ENCODE peak calls at places on chromosomes 16 and 17, in five cellular contexts. V is heart right ventricle, G is iPS-NIHi11, Q is dorsolateral prefrontal cortex, U is NCI-H774. M is an unnamed sample.

GRCh38 chr16:31496670-31497069 is 11.5 kb downstream of the RUSF1 start:
- DNase-seq in V (no peak), G (no peak), Q (no peak), U (no peak), M (no peak)

GRCh38 chr17:18963126-18964017 is 11.4 kb downstream of the SLC5A10 start:
- DNase-seq in V (no peak), G (no peak), Q (no peak), U (no peak), M (no peak)

GRCh38 chr16:59330030-59330670 is 596.0 kb upstream of the GOT2 start:
- DNase-seq in V (no peak), G (no peak), Q (no peak), U (no peak), M (peak; percentile 73)

GRCh38 chr16:74169687-74170522 is 126.7 kb upstream of the PSMD7 start:
- DNase-seq in V (peak; percentile 32), G (no peak), Q (no peak), U (no peak), M (no peak)

GRCh38 chr17:59287887-59288286 is 43.6 kb upstream of the YPEL2 start:
- DNase-seq in V (no peak), G (no peak), Q (no peak), U (no peak), M (no peak)

GRCh38 chr16:80671281-80671849 is 130.6 kb downstream of the DYNLRB2 start:
- DNase-seq in V (no peak), G (no peak), Q (no peak), U (no peak), M (no peak)

GRCh38 chr16:88747588-88748301 is 37.3 kb downstream of the PIEZO1 start:
- DNase-seq in V (no peak), G (peak; percentile 85), Q (no peak), U (no peak), M (no peak)

GRCh38 chr16:49521706-49522325 is 148.2 kb downstream of the C16orf78 start:
- DNase-seq in V (no peak), G (no peak), Q (no peak), U (no peak), M (no peak)

GRCh38 chr16:64311241-64311640 is 810.6 kb downstream of the CDH11 start:
- DNase-seq in V (no peak), G (no peak), Q (no peak), U (no peak), M (no peak)

GRCh38 chr17:42438600-42439567 is 15.8 kb upstream of the CAVIN1 start:
- DNase-seq in V (no peak), G (no peak), Q (no peak), U (no peak), M (no peak)

GRCh38 chr16:79269211-79269863 is 331.2 kb downstream of the MAF start:
- DNase-seq in V (no peak), G (no peak), Q (no peak), U (no peak), M (no peak)

GRCh38 chr16:81885976-81886586 is 107.0 kb downstream of the PLCG2 start:
- DNase-seq in V (no peak), G (peak; percentile 81), Q (no peak), U (no peak), M (peak; percentile 60)

GRCh38 chr17:68704897-68705296 is 103.7 kb upstream of the FAM20A start:
- DNase-seq in V (no peak), G (no peak), Q (no peak), U (no peak), M (no peak)

GRCh38 chr16:15605869-15606520 is 37.0 kb downstream of the MARF1 start:
- DNase-seq in V (no peak), G (no peak), Q (no peak), U (no peak), M (no peak)

GRCh38 chr16:87065781-87066694 is 251.2 kb downstream of the C16orf95 start:
- DNase-seq in V (no peak), G (no peak), Q (no peak), U (no peak), M (no peak)

GRCh38 chr17:44249501-44250246 is 18.3 kb downstream of the SLC4A1 start:
- DNase-seq in V (no peak), G (no peak), Q (no peak), U (no peak), M (no peak)

GRCh38 chr17:72535779-72536178 is 415.0 kb downstream of the SOX9 start:
- DNase-seq in V (no peak), G (no peak), Q (no peak), U (no peak), M (no peak)

GRCh38 chr16:77194295-77195231 is 3.6 kb downstream of the MON1B start:
- DNase-seq in V (no peak), G (no peak), Q (no peak), U (no peak), M (no peak)

GRCh38 chr17:11608396-11608795 is 10.1 kb downstream of the DNAH9 start:
- DNase-seq in V (peak; percentile 44), G (no peak), Q (no peak), U (no peak), M (no peak)

GRCh38 chr17:33981713-33982601 is 273.1 kb upstream of the CCL2 start:
- DNase-seq in V (no peak), G (no peak), Q (no peak), U (peak; percentile 96), M (no peak)

GRCh38 chr17:70144260-70144846 is 25.0 kb upstream of the KCNJ2 start:
- DNase-seq in V (no peak), G (peak; percentile 13), Q (no peak), U (peak; percentile 30), M (peak; percentile 24)

GRCh38 chr17:5002121-5002788 is 4.5 kb downstream of the KIF1C start:
- DNase-seq in V (no peak), G (no peak), Q (no peak), U (no peak), M (no peak)

GRCh38 chr17:57955183-57955952 is at the start of gene CUEDC1:
- DNase-seq in V (peak; percentile 81), G (peak; percentile 89), Q (peak; percentile 64), U (peak; percentile 49), M (peak; percentile 86)

GRCh38 chr17:15261063-15261817 is 3.9 kb downstream of the PMP22 start:
- DNase-seq in V (peak; percentile 46), G (peak; percentile 58), Q (peak; percentile 47), U (no peak), M (peak; percentile 85)

GRCh38 chr17:80899402-80900268 is 92.0 kb upstream of the CHMP6 start:
- DNase-seq in V (no peak), G (peak; percentile 84), Q (no peak), U (peak; percentile 59), M (peak; percentile 51)

GRCh38 chr17:47720754-47721533 is 12.1 kb upstream of the TBX21 start:
- DNase-seq in V (no peak), G (peak; percentile 61), Q (no peak), U (no peak), M (peak; percentile 48)

GRCh38 chr17:45782889-45783592 is 1.1 kb upstream of the CRHR1 start:
- DNase-seq in V (no peak), G (peak; percentile 95), Q (no peak), U (peak; percentile 45), M (peak; percentile 90)